ENCODE peak calls at places on chromosomes 1 and 21, in five cellular contexts. J, M, D, U and N are unnamed samples. For H3K4me1, the result is how much of the 10 kb centered on the place peaks cover.

GRCh38 chr1:31735571-31735970 is 28.6 kb downstream of the ADGRB2 start:
- DNase-seq in J (no peak), M (no peak), D (no peak), U (no peak), N (no peak)

GRCh38 chr1:26787381-26787705 is 407 bp upstream of the PIGV start:
- DNase-seq in J (no peak), M (no peak), D (no peak), U (peak), N (no peak)

GRCh38 chr1:2240251-2241156 is 12.4 kb downstream of the SKI start:
- DNase-seq in J (peak), M (peak), D (no peak), U (no peak), N (no peak)

GRCh38 chr1:77954521-77954920 is 24.4 kb downstream of the FUBP1 start:
- DNase-seq in J (no peak), M (no peak), D (no peak), U (no peak), N (no peak)

GRCh38 chr1:56285554-56286402 is 293.6 kb downstream of the PLPP3 start:
- DNase-seq in J (peak), M (no peak), D (no peak), U (no peak), N (no peak)

GRCh38 chr1:110172001-110172400 is 21.7 kb downstream of the SLC6A17 start:
- DNase-seq in J (no peak), M (no peak), D (no peak), U (no peak), N (no peak)

GRCh38 chr21:30605968-30606367 is 5.1 kb downstream of the KRTAP22-1 start:
- DNase-seq in J (no peak), M (no peak), D (no peak), U (no peak), N (no peak)

GRCh38 chr21:39612233-39613028 is at the start of gene B3GALT5:
- DNase-seq in J (no peak), M (peak), D (peak), U (peak), N (peak)

GRCh38 chr1:92994105-92994712 is 32.9 kb upstream of the DIPK1A start:
- DNase-seq in J (peak), M (peak), D (peak), U (peak), N (peak)

GRCh38 chr1:9842073-9842711 is 18.4 kb upstream of the CLSTN1 start:
- DNase-seq in J (no peak), M (peak), D (no peak), U (no peak), N (peak)

GRCh38 chr21:45749974-45750373 is 106.4 kb downstream of the PCBP3 start:
- DNase-seq in J (no peak), M (no peak), D (no peak), U (no peak), N (no peak)

GRCh38 chr1:212070720-212071302 is 35.3 kb downstream of the DTL start:
- DNase-seq in J (no peak), M (peak), D (no peak), U (peak), N (peak)

GRCh38 chr1:86197206-86197855 is 40.8 kb upstream of the COL24A1 start:
- DNase-seq in J (no peak), M (no peak), D (no peak), U (no peak), N (peak)

GRCh38 chr1:24351918-24352637 is 32.9 kb downstream of the GRHL3 start:
- DNase-seq in J (no peak), M (peak), D (no peak), U (no peak), N (peak)

GRCh38 chr1:239268941-239269340 is 117.4 kb upstream of the CHRM3 start:
- DNase-seq in J (no peak), M (no peak), D (no peak), U (no peak), N (no peak)
- H3K4me3 ChIP-seq in J (peak), M (no peak), D (no peak), U (no peak), N (no peak)

GRCh38 chr1:170674986-170675385 is 11.1 kb downstream of the PRRX1 start:
- DNase-seq in J (no peak), M (no peak), D (no peak), U (no peak), N (no peak)

GRCh38 chr1:170678196-170678595 is 14.3 kb downstream of the PRRX1 start:
- DNase-seq in J (no peak), M (no peak), D (no peak), U (no peak), N (no peak)

GRCh38 chr1:170674239-170674638 is 10.3 kb downstream of the PRRX1 start:
- DNase-seq in J (peak), M (no peak), D (no peak), U (no peak), N (no peak)

GRCh38 chr1:170675825-170676224 is 11.9 kb downstream of the PRRX1 start:
- DNase-seq in J (no peak), M (no peak), D (no peak), U (no peak), N (no peak)

DNA sequence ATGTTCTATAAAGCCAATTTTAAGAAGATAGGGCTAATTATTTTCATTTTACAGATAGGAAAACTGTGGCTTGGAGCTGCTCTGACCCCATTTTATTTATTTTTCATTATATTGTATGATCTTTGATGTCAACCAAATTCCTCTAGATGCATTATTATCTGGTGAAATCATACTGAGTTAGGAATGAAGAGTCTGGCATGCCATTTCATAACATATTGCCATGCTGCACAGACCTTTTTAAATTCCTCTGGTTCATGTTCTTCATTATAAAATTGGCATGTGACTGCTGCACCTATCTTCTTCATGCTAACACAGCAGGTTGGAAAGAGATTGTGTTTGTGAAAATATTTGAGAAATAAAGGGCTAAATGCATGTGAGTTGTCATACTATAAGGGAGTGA is 12.7 kb downstream of the PRRX1 start:
- DNase-seq in J (no peak), M (no peak), D (no peak), U (no peak), N (no peak)
- H3K4me1 ChIP-seq in J (under half), M (under half), D (under half), U (under half), N (under half)

GRCh38 chr1:89472253-89472652 is 52.4 kb upstream of the LRRC8B start:
- DNase-seq in J (no peak), M (no peak), D (no peak), U (no peak), N (no peak)

GRCh38 chr1:89475269-89475668 is 49.4 kb upstream of the LRRC8B start:
- DNase-seq in J (no peak), M (no peak), D (no peak), U (no peak), N (no peak)

GRCh38 chr1:89472886-89473285 is 51.7 kb upstream of the LRRC8B start:
- DNase-seq in J (no peak), M (no peak), D (no peak), U (no peak), N (no peak)

DNA sequence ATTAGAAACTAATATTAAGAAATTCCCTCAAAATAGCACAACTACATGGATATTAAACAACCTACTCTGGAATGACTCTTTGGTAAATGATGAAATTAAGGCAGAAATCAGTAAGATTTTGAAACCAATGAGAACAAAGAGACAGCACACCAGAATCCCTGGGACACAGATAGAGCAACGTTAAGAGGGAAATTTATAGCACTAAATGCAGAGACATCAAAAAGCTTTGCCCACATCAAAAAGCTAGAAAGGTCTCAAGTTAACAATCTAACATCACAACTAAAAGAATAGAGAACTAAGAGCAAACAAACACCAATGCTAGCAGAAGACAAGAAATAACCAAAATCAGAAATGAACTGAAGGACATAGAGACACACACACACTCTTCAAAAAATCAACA is 48.6 kb upstream of the LRRC8B start:
- DNase-seq in J (no peak), M (no peak), D (no peak), U (no peak), N (no peak)
- H3K27ac ChIP-seq in J (no peak), M (no peak), D (no peak), U (no peak), N (no peak)

GRCh38 chr1:21935393-21935804 is 1.7 kb downstream of the HSPG2 start:
- DNase-seq in J (no peak), M (no peak), D (no peak), U (no peak), N (no peak)

GRCh38 chr1:21931171-21932093 is 5.7 kb downstream of the HSPG2 start:
- DNase-seq in J (peak), M (peak), D (no peak), U (no peak), N (peak)

GRCh38 chr1:21935891-21936365 is 1.2 kb downstream of the HSPG2 start:
- DNase-seq in J (no peak), M (peak), D (no peak), U (no peak), N (no peak)

GRCh38 chr1:21932127-21932526 is 5.0 kb downstream of the HSPG2 start:
- DNase-seq in J (peak), M (no peak), D (no peak), U (no peak), N (no peak)

GRCh38 chr1:21933397-21934248 is 3.5 kb downstream of the HSPG2 start:
- DNase-seq in J (peak), M (peak), D (no peak), U (no peak), N (peak)
- H3K4me3 ChIP-seq in J (peak), M (no peak), D (no peak), U (no peak), N (peak)

GRCh38 chr1:47812848-47813508 is 184.2 kb downstream of the TRABD2B start:
- DNase-seq in J (no peak), M (no peak), D (no peak), U (no peak), N (peak)
- H3K4me1 ChIP-seq in J (under half), M (under half), D (under half), U (under half), N (half or more)

DNA sequence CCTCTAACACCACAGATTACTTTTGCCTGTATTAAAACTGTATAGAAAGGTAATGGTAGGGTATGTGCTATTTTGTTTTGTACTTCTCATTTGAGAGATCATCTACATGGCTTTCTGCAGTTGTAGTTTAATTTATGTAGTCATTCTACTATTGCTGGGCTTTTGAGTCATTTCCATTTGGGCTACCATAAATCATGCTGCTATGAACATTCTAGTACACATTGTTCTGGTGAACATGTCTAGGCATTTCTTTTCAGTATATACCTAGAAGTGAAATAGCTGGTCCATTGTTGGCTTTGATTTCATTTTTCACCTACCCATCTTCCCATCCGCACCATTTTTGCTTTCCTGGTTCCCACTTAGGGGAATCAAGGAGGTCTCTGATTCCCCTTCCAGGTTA is 18.7 kb downstream of the EDN2 start:
- DNase-seq in J (no peak), M (no peak), D (no peak), U (no peak), N (no peak)
- H3K27ac ChIP-seq in J (no peak), M (no peak), D (no peak), U (no peak), N (no peak)

DNA sequence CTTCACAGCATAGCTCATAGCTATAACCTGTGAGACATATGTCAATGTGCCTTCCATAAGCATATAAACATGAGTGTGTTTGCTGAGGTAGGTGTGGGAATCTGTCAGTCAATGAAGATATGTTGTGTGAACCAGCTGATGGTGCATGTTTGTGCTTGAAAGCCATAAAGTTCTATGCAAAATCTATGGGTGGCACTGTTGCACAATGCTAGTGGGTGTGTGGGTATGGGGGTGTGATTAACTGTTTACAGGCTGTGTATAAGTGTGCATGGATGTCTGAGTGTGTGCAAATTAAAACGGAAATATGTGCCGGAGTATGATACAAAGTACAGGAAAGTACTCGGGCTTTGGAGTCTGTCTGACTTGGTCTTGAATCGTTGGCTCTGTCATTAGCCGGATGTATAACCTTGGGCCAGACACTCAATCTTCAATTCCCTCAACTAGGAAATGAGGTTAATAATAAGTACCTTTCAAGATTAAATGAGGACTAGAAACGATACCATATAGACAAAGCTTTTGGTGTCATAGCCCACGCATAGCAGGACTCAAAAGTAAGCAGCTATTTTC is 926 bp upstream of the ATP2B4 start:
- DNase-seq in J (peak), M (peak), D (no peak), U (no peak), N (peak)
- H3K4me3 ChIP-seq in J (peak), M (no peak), D (no peak), U (no peak), N (peak)

GRCh38 chr1:162682013-162682419 is 49.8 kb downstream of the DDR2 start:
- DNase-seq in J (no peak), M (no peak), D (no peak), U (no peak), N (peak)
- H3K4me1 ChIP-seq in J (under half), M (under half), D (under half), U (under half), N (under half)

GRCh38 chr1:38029081-38029681 is 16.6 kb downstream of the UTP11 start:
- DNase-seq in J (peak), M (peak), D (no peak), U (peak), N (peak)
- H3K27ac ChIP-seq in J (peak), M (peak), D (no peak), U (peak), N (peak)